ENCODE peak calls at places on chromosome 3, in seven cellular contexts. One of them, this sample, is unnamed. For H3K4me1 and H3K27me3, the result is how much of the 10 kb centered on the place peaks cover.

GRCh38 chr3:131694351-131694750 is 191.6 kb upstream of the MRPL3 start:
- DNase-seq in ascending aorta: no peak
- DNase-seq in CD8-positive, alpha-beta T cell: no peak
- DNase-seq in uterus: no peak
- DNase-seq in heart right ventricle: no peak
- DNase-seq in left lung: no peak
- DNase-seq in psoas muscle: no peak
- DNase-seq in this sample: no peak

GRCh38 chr3:179179979-179180758 is 32.0 kb downstream of the PIK3CA start:
- DNase-seq in uterus: no peak
- DNase-seq in ascending aorta: no peak
- DNase-seq in left lung: no peak
- DNase-seq in CD8-positive, alpha-beta T cell: no peak
- DNase-seq in psoas muscle: no peak
- DNase-seq in heart right ventricle: no peak
- DNase-seq in this sample: no peak

GRCh38 chr3:111781561-111782446 is 77.3 kb upstream of the PHLDB2 start:
- DNase-seq in uterus: no peak
- DNase-seq in ascending aorta: no peak
- DNase-seq in CD8-positive, alpha-beta T cell: no peak
- DNase-seq in left lung: no peak
- DNase-seq in heart right ventricle: no peak
- DNase-seq in psoas muscle: no peak
- DNase-seq in this sample: no peak

GRCh38 chr3:78689378-78689777 is 1078.4 kb downstream of the ROBO1 start:
- DNase-seq in uterus: no peak
- DNase-seq in CD8-positive, alpha-beta T cell: no peak
- DNase-seq in left lung: no peak
- DNase-seq in ascending aorta: no peak
- DNase-seq in heart right ventricle: no peak
- DNase-seq in psoas muscle: no peak
- DNase-seq in this sample: no peak

GRCh38 chr3:16053794-16054193 is 120.7 kb upstream of the GALNT15 start:
- DNase-seq in CD8-positive, alpha-beta T cell: no peak
- DNase-seq in ascending aorta: no peak
- DNase-seq in heart right ventricle: no peak
- DNase-seq in left lung: no peak
- DNase-seq in psoas muscle: no peak
- DNase-seq in uterus: no peak
- DNase-seq in this sample: no peak

GRCh38 chr3:58293516-58293915 is 12.5 kb upstream of the RPP14 start:
- DNase-seq in heart right ventricle: no peak
- DNase-seq in uterus: no peak
- DNase-seq in psoas muscle: no peak
- DNase-seq in ascending aorta: no peak
- DNase-seq in left lung: no peak
- DNase-seq in CD8-positive, alpha-beta T cell: no peak
- DNase-seq in this sample: no peak

GRCh38 chr3:4533489-4534443 is 40.6 kb downstream of the ITPR1 start:
- DNase-seq in ascending aorta: no peak
- DNase-seq in uterus: no peak
- DNase-seq in heart right ventricle: peak
- DNase-seq in CD8-positive, alpha-beta T cell: no peak
- DNase-seq in psoas muscle: peak
- DNase-seq in left lung: peak
- DNase-seq in this sample: peak

GRCh38 chr3:57942872-57943283 is 65.3 kb upstream of the FLNB start:
- DNase-seq in psoas muscle: no peak
- DNase-seq in left lung: peak
- DNase-seq in uterus: no peak
- DNase-seq in ascending aorta: no peak
- DNase-seq in CD8-positive, alpha-beta T cell: no peak
- DNase-seq in heart right ventricle: peak
- DNase-seq in this sample: peak

GRCh38 chr3:171038342-171038741 is 11.8 kb upstream of the SLC2A2 start:
- DNase-seq in left lung: no peak
- DNase-seq in CD8-positive, alpha-beta T cell: no peak
- DNase-seq in ascending aorta: no peak
- DNase-seq in heart right ventricle: no peak
- DNase-seq in psoas muscle: no peak
- DNase-seq in uterus: no peak
- DNase-seq in this sample: no peak

GRCh38 chr3:69425249-69425648 is 39.4 kb upstream of the FRMD4B start:
- DNase-seq in heart right ventricle: no peak
- DNase-seq in uterus: no peak
- DNase-seq in CD8-positive, alpha-beta T cell: no peak
- DNase-seq in psoas muscle: no peak
- DNase-seq in left lung: no peak
- DNase-seq in ascending aorta: no peak
- DNase-seq in this sample: peak

GRCh38 chr3:70981252-70981933 is 602.1 kb downstream of the FOXP1 start:
- DNase-seq in CD8-positive, alpha-beta T cell: no peak
- DNase-seq in left lung: no peak
- DNase-seq in uterus: no peak
- DNase-seq in heart right ventricle: no peak
- DNase-seq in psoas muscle: no peak
- DNase-seq in ascending aorta: no peak
- DNase-seq in this sample: no peak

GRCh38 chr3:66609660-66610547 is 109.1 kb upstream of the LRIG1 start:
- DNase-seq in CD8-positive, alpha-beta T cell: no peak
- DNase-seq in ascending aorta: no peak
- DNase-seq in left lung: no peak
- DNase-seq in uterus: no peak
- DNase-seq in psoas muscle: no peak
- DNase-seq in heart right ventricle: no peak
- DNase-seq in this sample: peak

GRCh38 chr3:181250714-181251113 is 261.2 kb upstream of the DNAJC19 start:
- DNase-seq in psoas muscle: no peak
- DNase-seq in CD8-positive, alpha-beta T cell: no peak
- DNase-seq in ascending aorta: no peak
- DNase-seq in heart right ventricle: no peak
- DNase-seq in uterus: no peak
- DNase-seq in left lung: no peak
- DNase-seq in this sample: no peak

GRCh38 chr3:67595424-67595823 is 59.0 kb downstream of the SUCLG2 start:
- DNase-seq in CD8-positive, alpha-beta T cell: no peak
- DNase-seq in uterus: no peak
- DNase-seq in ascending aorta: no peak
- DNase-seq in heart right ventricle: no peak
- DNase-seq in left lung: no peak
- DNase-seq in psoas muscle: no peak
- DNase-seq in this sample: no peak

GRCh38 chr3:59927061-59927460 is 877.2 kb upstream of the CFAP20DC start:
- DNase-seq in uterus: no peak
- DNase-seq in psoas muscle: no peak
- DNase-seq in ascending aorta: no peak
- DNase-seq in heart right ventricle: no peak
- DNase-seq in CD8-positive, alpha-beta T cell: no peak
- DNase-seq in left lung: no peak
- DNase-seq in this sample: no peak

GRCh38 chr3:53822331-53822741 is 23.9 kb downstream of the CHDH start:
- DNase-seq in ascending aorta: no peak
- DNase-seq in CD8-positive, alpha-beta T cell: no peak
- DNase-seq in uterus: no peak
- DNase-seq in heart right ventricle: no peak
- DNase-seq in psoas muscle: no peak
- DNase-seq in left lung: no peak
- DNase-seq in this sample: no peak

GRCh38 chr3:43742935-43743334 is 52.2 kb downstream of the ABHD5 start:
- DNase-seq in heart right ventricle: no peak
- DNase-seq in psoas muscle: no peak
- DNase-seq in uterus: no peak
- DNase-seq in CD8-positive, alpha-beta T cell: no peak
- DNase-seq in ascending aorta: no peak
- DNase-seq in left lung: no peak
- DNase-seq in this sample: no peak

GRCh38 chr3:132029182-132029902 is 5.5 kb downstream of the CPNE4 start:
- DNase-seq in left lung: peak
- DNase-seq in ascending aorta: peak
- DNase-seq in psoas muscle: peak
- DNase-seq in heart right ventricle: peak
- DNase-seq in CD8-positive, alpha-beta T cell: peak
- DNase-seq in uterus: peak
- DNase-seq in this sample: peak

GRCh38 chr3:97823503-97824004 is 1.7 kb downstream of the CRYBG3 start:
- DNase-seq in heart right ventricle: peak
- DNase-seq in left lung: no peak
- DNase-seq in psoas muscle: peak
- DNase-seq in CD8-positive, alpha-beta T cell: no peak
- DNase-seq in ascending aorta: no peak
- DNase-seq in uterus: no peak
- DNase-seq in this sample: no peak

GRCh38 chr3:4828279-4829030 is 150.8 kb upstream of the BHLHE40 start:
- DNase-seq in ascending aorta: no peak
- DNase-seq in left lung: peak
- DNase-seq in CD8-positive, alpha-beta T cell: no peak
- DNase-seq in heart right ventricle: no peak
- DNase-seq in psoas muscle: peak
- DNase-seq in uterus: no peak
- DNase-seq in this sample: no peak

GRCh38 chr3:50003216-50003615 is 63.3 kb downstream of the RBM6 start:
- DNase-seq in left lung: no peak
- DNase-seq in CD8-positive, alpha-beta T cell: no peak
- DNase-seq in heart right ventricle: no peak
- DNase-seq in psoas muscle: no peak
- DNase-seq in ascending aorta: no peak
- DNase-seq in uterus: no peak
- DNase-seq in this sample: no peak

GRCh38 chr3:14152233-14152962 is 26.0 kb downstream of the XPC start:
- DNase-seq in ascending aorta: no peak
- DNase-seq in left lung: no peak
- DNase-seq in psoas muscle: no peak
- DNase-seq in uterus: no peak
- DNase-seq in heart right ventricle: no peak
- DNase-seq in CD8-positive, alpha-beta T cell: no peak
- DNase-seq in this sample: no peak
- TF ChIP-seq CTCF in ascending aorta: no peak
- TF ChIP-seq CTCF in left lung: no peak
- TF ChIP-seq CTCF in psoas muscle: no peak
- TF ChIP-seq CTCF in uterus: no peak
- TF ChIP-seq CTCF in heart right ventricle: no peak
- TF ChIP-seq CTCF in CD8-positive, alpha-beta T cell: no peak
- TF ChIP-seq CTCF in this sample: no peak

GRCh38 chr3:63967675-63968611 is 55.4 kb downstream of the PSMD6 start:
- DNase-seq in CD8-positive, alpha-beta T cell: peak
- DNase-seq in uterus: peak
- DNase-seq in heart right ventricle: no peak
- DNase-seq in psoas muscle: peak
- DNase-seq in left lung: peak
- DNase-seq in ascending aorta: no peak
- DNase-seq in this sample: peak

GRCh38 chr3:63966871-63967270 is 54.7 kb upstream of the SCAANT1 start:
- DNase-seq in ascending aorta: no peak
- DNase-seq in psoas muscle: no peak
- DNase-seq in heart right ventricle: no peak
- DNase-seq in left lung: no peak
- DNase-seq in uterus: no peak
- DNase-seq in CD8-positive, alpha-beta T cell: no peak
- DNase-seq in this sample: peak

GRCh38 chr3:63969866-63970265 is 53.4 kb downstream of the PSMD6 start:
- DNase-seq in ascending aorta: no peak
- DNase-seq in psoas muscle: no peak
- DNase-seq in heart right ventricle: no peak
- DNase-seq in uterus: no peak
- DNase-seq in CD8-positive, alpha-beta T cell: no peak
- DNase-seq in left lung: no peak
- DNase-seq in this sample: no peak

GRCh38 chr3:63970596-63971468 is 52.5 kb downstream of the PSMD6 start:
- DNase-seq in ascending aorta: no peak
- DNase-seq in left lung: no peak
- DNase-seq in psoas muscle: no peak
- DNase-seq in uterus: no peak
- DNase-seq in CD8-positive, alpha-beta T cell: no peak
- DNase-seq in heart right ventricle: no peak
- DNase-seq in this sample: peak

DNA sequence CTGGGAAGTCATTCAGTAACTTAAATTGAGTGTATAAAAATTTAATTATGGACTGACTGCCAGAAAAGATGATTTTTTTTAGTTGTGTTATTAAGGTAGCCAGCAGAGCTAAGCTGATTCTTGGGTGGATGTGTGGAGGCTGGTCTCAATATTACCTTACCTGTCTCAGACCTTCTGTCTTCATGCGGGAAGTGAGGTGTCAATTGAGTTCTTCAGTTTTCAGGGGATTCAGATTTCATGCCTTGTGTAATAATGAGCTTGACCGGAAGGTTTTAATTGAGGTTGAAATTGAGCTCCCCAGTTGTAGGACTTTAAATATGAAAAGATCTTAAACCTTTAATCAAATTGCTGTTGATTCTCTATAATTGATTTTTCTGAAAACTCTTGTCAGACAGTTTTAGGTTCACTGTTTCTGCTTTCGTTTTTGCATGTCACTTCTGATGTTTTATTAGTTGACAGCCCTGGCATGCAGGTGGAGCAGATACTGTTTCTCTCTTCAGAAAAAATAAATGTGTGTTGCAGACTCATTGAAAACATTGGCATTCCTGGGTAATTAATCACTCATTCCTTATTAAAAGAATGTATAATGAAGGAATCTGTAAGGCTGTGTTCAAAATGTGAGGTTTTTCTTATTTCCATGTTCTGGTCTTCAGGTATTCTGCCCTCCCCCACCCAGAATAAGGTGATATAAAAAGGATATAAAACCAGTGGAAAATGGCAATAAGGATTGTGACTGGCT is 54.5 kb downstream of the PSMD6 start:
- DNase-seq in left lung: no peak
- DNase-seq in psoas muscle: no peak
- DNase-seq in ascending aorta: no peak
- DNase-seq in CD8-positive, alpha-beta T cell: no peak
- DNase-seq in uterus: no peak
- DNase-seq in heart right ventricle: no peak
- DNase-seq in this sample: no peak
- H3K4me1 ChIP-seq in left lung: half or more
- H3K4me1 ChIP-seq in psoas muscle: half or more
- H3K4me1 ChIP-seq in ascending aorta: under half
- H3K4me1 ChIP-seq in CD8-positive, alpha-beta T cell: half or more
- H3K4me1 ChIP-seq in uterus: under half
- H3K4me1 ChIP-seq in heart right ventricle: under half
- H3K4me1 ChIP-seq in this sample: under half

DNA sequence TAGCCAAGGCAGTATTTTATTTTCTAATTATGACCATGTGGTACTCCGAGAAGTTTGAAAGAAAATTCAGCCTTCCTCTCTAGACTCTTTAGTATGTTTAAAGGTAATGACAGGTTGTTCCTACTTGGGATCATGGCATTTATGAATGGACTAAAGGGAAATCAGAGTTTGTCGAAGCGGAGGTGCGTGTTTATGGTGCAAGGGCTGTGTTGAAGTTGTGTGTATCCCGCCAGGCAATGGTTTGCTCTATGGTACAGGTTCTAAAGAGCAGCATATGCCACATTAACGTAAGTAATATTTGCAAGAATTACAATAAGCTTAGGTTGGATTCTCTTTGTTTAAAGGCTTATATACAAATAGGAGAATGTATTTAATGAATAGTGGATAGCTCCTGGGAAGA is 733 bp downstream of the EPHA3 start:
- DNase-seq in left lung: no peak
- DNase-seq in heart right ventricle: no peak
- DNase-seq in uterus: no peak
- DNase-seq in ascending aorta: no peak
- DNase-seq in CD8-positive, alpha-beta T cell: no peak
- DNase-seq in psoas muscle: no peak
- DNase-seq in this sample: no peak
- H3K27me3 ChIP-seq in left lung: half or more
- H3K27me3 ChIP-seq in heart right ventricle: under half
- H3K27me3 ChIP-seq in uterus: under half
- H3K27me3 ChIP-seq in ascending aorta: under half
- H3K27me3 ChIP-seq in CD8-positive, alpha-beta T cell: under half
- H3K27me3 ChIP-seq in psoas muscle: under half
- H3K27me3 ChIP-seq in this sample: under half

GRCh38 chr3:149967067-149967685 is 3.5 kb downstream of the PFN2 start:
- DNase-seq in uterus: no peak
- DNase-seq in left lung: no peak
- DNase-seq in ascending aorta: no peak
- DNase-seq in heart right ventricle: no peak
- DNase-seq in CD8-positive, alpha-beta T cell: no peak
- DNase-seq in psoas muscle: no peak
- DNase-seq in this sample: no peak
- TF ChIP-seq CTCF in uterus: peak
- TF ChIP-seq CTCF in left lung: peak
- TF ChIP-seq CTCF in ascending aorta: peak
- TF ChIP-seq CTCF in heart right ventricle: peak
- TF ChIP-seq CTCF in CD8-positive, alpha-beta T cell: peak
- TF ChIP-seq CTCF in psoas muscle: peak
- TF ChIP-seq CTCF in this sample: peak

This sample was measured in colonic mucosa.